ENCODE peak calls at places on chromosomes 4 and X, in eight cellular contexts. One of them, this sample, is unnamed.

GRCh38 chrX:72382199-72382590 is 76.5 kb upstream of the CITED1 start:
- DNase-seq in GM23248: no peak
- DNase-seq in heart left ventricle: no peak
- DNase-seq in left lung: no peak
- DNase-seq in cardiac muscle cell: peak; percentile 59
- DNase-seq in fibroblast of mammary gland: no peak
- DNase-seq in esophagus squamous epithelium: no peak
- DNase-seq in A549: no peak
- DNase-seq in this sample: no peak

GRCh38 chr4:87697272-87697671 is 47.2 kb downstream of the DMP1 start:
- DNase-seq in GM23248: no peak
- DNase-seq in heart left ventricle: no peak
- DNase-seq in left lung: no peak
- DNase-seq in cardiac muscle cell: no peak
- DNase-seq in fibroblast of mammary gland: no peak
- DNase-seq in esophagus squamous epithelium: no peak
- DNase-seq in A549: no peak
- DNase-seq in this sample: no peak

GRCh38 chrX:10444204-10444603 is 176.2 kb downstream of the MID1 start:
- DNase-seq in GM23248: no peak
- DNase-seq in heart left ventricle: no peak
- DNase-seq in left lung: no peak
- DNase-seq in cardiac muscle cell: no peak
- DNase-seq in fibroblast of mammary gland: peak; percentile 18
- DNase-seq in esophagus squamous epithelium: no peak
- DNase-seq in A549: no peak
- DNase-seq in this sample: no peak

GRCh38 chr4:145034727-145035211 is 63.2 kb downstream of the ANAPC10 start:
- DNase-seq in GM23248: peak; percentile 87
- DNase-seq in heart left ventricle: no peak
- DNase-seq in left lung: no peak
- DNase-seq in cardiac muscle cell: peak; percentile 63
- DNase-seq in fibroblast of mammary gland: peak; percentile 81
- DNase-seq in esophagus squamous epithelium: no peak
- DNase-seq in A549: no peak
- DNase-seq in this sample: no peak

GRCh38 chr4:14096406-14096965 is 469.0 kb upstream of the BOD1L1 start:
- DNase-seq in GM23248: peak; percentile 73
- DNase-seq in heart left ventricle: no peak
- DNase-seq in left lung: no peak
- DNase-seq in cardiac muscle cell: peak; percentile 53
- DNase-seq in fibroblast of mammary gland: peak; percentile 71
- DNase-seq in esophagus squamous epithelium: no peak
- DNase-seq in A549: no peak
- DNase-seq in this sample: no peak

GRCh38 chrX:9707306-9708015 is 58.2 kb downstream of the GPR143 start:
- DNase-seq in GM23248: peak; percentile 4
- DNase-seq in heart left ventricle: no peak
- DNase-seq in left lung: no peak
- DNase-seq in cardiac muscle cell: no peak
- DNase-seq in fibroblast of mammary gland: no peak
- DNase-seq in esophagus squamous epithelium: no peak
- DNase-seq in A549: no peak
- DNase-seq in this sample: peak; percentile 60

GRCh38 chrX:45422216-45422925 is 221.7 kb upstream of the DIPK2B start:
- DNase-seq in GM23248: peak; percentile 39
- DNase-seq in heart left ventricle: no peak
- DNase-seq in left lung: no peak
- DNase-seq in cardiac muscle cell: no peak
- DNase-seq in fibroblast of mammary gland: peak; percentile 45
- DNase-seq in esophagus squamous epithelium: no peak
- DNase-seq in A549: no peak
- DNase-seq in this sample: no peak

GRCh38 chr4:183588169-183588675 is 70.8 kb downstream of the RWDD4 start:
- DNase-seq in GM23248: peak; percentile 47
- DNase-seq in heart left ventricle: no peak
- DNase-seq in left lung: no peak
- DNase-seq in cardiac muscle cell: peak; percentile 21
- DNase-seq in fibroblast of mammary gland: peak; percentile 77
- DNase-seq in esophagus squamous epithelium: no peak
- DNase-seq in A549: no peak
- DNase-seq in this sample: no peak

GRCh38 chrX:39201305-39201990 is 400.2 kb downstream of the MID1IP1 start:
- DNase-seq in GM23248: peak; percentile 15
- DNase-seq in heart left ventricle: no peak
- DNase-seq in left lung: no peak
- DNase-seq in cardiac muscle cell: peak; percentile 2
- DNase-seq in fibroblast of mammary gland: no peak
- DNase-seq in esophagus squamous epithelium: no peak
- DNase-seq in A549: no peak
- DNase-seq in this sample: no peak

GRCh38 chrX:74434336-74434735 is 13.0 kb downstream of the SLC16A2 start:
- DNase-seq in GM23248: no peak
- DNase-seq in heart left ventricle: no peak
- DNase-seq in left lung: no peak
- DNase-seq in cardiac muscle cell: no peak
- DNase-seq in fibroblast of mammary gland: no peak
- DNase-seq in esophagus squamous epithelium: no peak
- DNase-seq in A549: no peak
- DNase-seq in this sample: no peak

GRCh38 chrX:13906103-13906502 is 89.2 kb upstream of the GPM6B start:
- DNase-seq in GM23248: no peak
- DNase-seq in heart left ventricle: no peak
- DNase-seq in left lung: no peak
- DNase-seq in cardiac muscle cell: peak; percentile 67
- DNase-seq in fibroblast of mammary gland: no peak
- DNase-seq in esophagus squamous epithelium: no peak
- DNase-seq in A549: no peak
- DNase-seq in this sample: no peak

GRCh38 chr4:60948008-60948407 is 252.1 kb upstream of the ADGRL3 start:
- DNase-seq in GM23248: no peak
- DNase-seq in heart left ventricle: no peak
- DNase-seq in left lung: no peak
- DNase-seq in cardiac muscle cell: no peak
- DNase-seq in fibroblast of mammary gland: no peak
- DNase-seq in esophagus squamous epithelium: no peak
- DNase-seq in A549: no peak
- DNase-seq in this sample: no peak

GRCh38 chr4:91325495-91325894 is 978.3 kb upstream of the GRID2 start:
- DNase-seq in GM23248: peak; percentile 3
- DNase-seq in heart left ventricle: no peak
- DNase-seq in left lung: no peak
- DNase-seq in cardiac muscle cell: peak; percentile 89
- DNase-seq in fibroblast of mammary gland: peak; percentile 5
- DNase-seq in esophagus squamous epithelium: no peak
- DNase-seq in A549: no peak
- DNase-seq in this sample: no peak

GRCh38 chr4:41991916-41992767 is 1.8 kb downstream of the SLC30A9 start:
- DNase-seq in GM23248: peak; percentile 56
- DNase-seq in heart left ventricle: no peak
- DNase-seq in left lung: no peak
- DNase-seq in cardiac muscle cell: peak; percentile 4
- DNase-seq in fibroblast of mammary gland: peak; percentile 37
- DNase-seq in esophagus squamous epithelium: no peak
- DNase-seq in A549: peak; percentile 5
- DNase-seq in this sample: no peak

GRCh38 chr4:84497220-84497834 is 1.8 kb downstream of the NKX6-1 start:
- DNase-seq in GM23248: peak; percentile 40
- DNase-seq in heart left ventricle: no peak
- DNase-seq in left lung: no peak
- DNase-seq in cardiac muscle cell: no peak
- DNase-seq in fibroblast of mammary gland: peak; percentile 37
- DNase-seq in esophagus squamous epithelium: no peak
- DNase-seq in A549: no peak
- DNase-seq in this sample: peak; percentile 79

GRCh38 chr4:132333723-132334045 is 815.4 kb upstream of the PCDH10 start:
- DNase-seq in GM23248: no peak
- DNase-seq in heart left ventricle: no peak
- DNase-seq in left lung: no peak
- DNase-seq in cardiac muscle cell: peak; percentile 56
- DNase-seq in fibroblast of mammary gland: peak; percentile 22
- DNase-seq in esophagus squamous epithelium: no peak
- DNase-seq in A549: no peak
- DNase-seq in this sample: no peak

GRCh38 chr4:139763668-139764067 is 98.0 kb downstream of the MGST2 start:
- DNase-seq in GM23248: no peak
- DNase-seq in heart left ventricle: no peak
- DNase-seq in left lung: peak; percentile 40
- DNase-seq in cardiac muscle cell: no peak
- DNase-seq in fibroblast of mammary gland: no peak
- DNase-seq in esophagus squamous epithelium: no peak
- DNase-seq in A549: no peak
- DNase-seq in this sample: no peak

GRCh38 chr4:41722171-41722570 is 26.4 kb downstream of the PHOX2B start:
- DNase-seq in GM23248: no peak
- DNase-seq in heart left ventricle: no peak
- DNase-seq in left lung: no peak
- DNase-seq in cardiac muscle cell: no peak
- DNase-seq in fibroblast of mammary gland: no peak
- DNase-seq in esophagus squamous epithelium: no peak
- DNase-seq in A549: no peak
- DNase-seq in this sample: no peak

DNA sequence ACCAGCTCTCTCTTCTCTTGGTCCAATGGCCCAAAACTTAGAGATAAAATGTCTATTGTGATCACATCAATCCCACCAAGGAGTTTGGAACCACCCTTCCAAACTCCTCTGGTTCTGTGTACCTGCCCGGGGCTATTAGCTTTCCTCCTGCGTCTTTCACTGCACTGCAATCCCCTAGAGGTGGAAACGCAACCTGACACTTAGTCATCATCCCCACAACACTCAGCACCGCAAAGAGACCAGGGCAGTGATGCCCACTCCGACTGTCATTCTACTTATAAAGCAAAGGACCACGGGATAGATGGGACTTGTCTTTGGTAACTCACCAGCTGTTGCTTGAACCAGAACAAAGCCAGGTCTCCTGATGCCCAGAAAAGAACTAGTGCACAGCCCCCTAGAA is 22.0 kb downstream of the AFAP1 start:
- DNase-seq in GM23248: no peak
- DNase-seq in heart left ventricle: no peak
- DNase-seq in left lung: no peak
- DNase-seq in cardiac muscle cell: no peak
- DNase-seq in fibroblast of mammary gland: no peak
- DNase-seq in esophagus squamous epithelium: no peak
- DNase-seq in A549: no peak
- DNase-seq in this sample: no peak
- H3K4me3 ChIP-seq in GM23248: no peak overlapping the region
- H3K4me3 ChIP-seq in heart left ventricle: no peak overlapping the region
- H3K4me3 ChIP-seq in left lung: no peak overlapping the region
- H3K4me3 ChIP-seq in cardiac muscle cell: no peak overlapping the region
- H3K4me3 ChIP-seq in fibroblast of mammary gland: no peak overlapping the region
- H3K4me3 ChIP-seq in esophagus squamous epithelium: no peak overlapping the region
- H3K4me3 ChIP-seq in A549: no peak overlapping the region
- H3K4me3 ChIP-seq in this sample: no peak overlapping the region

GRCh38 chr4:26788341-26788733 is 72.3 kb upstream of the STIM2 start:
- DNase-seq in GM23248: no peak
- DNase-seq in heart left ventricle: no peak
- DNase-seq in left lung: no peak
- DNase-seq in cardiac muscle cell: no peak
- DNase-seq in fibroblast of mammary gland: no peak
- DNase-seq in esophagus squamous epithelium: no peak
- DNase-seq in A549: no peak
- DNase-seq in this sample: no peak

GRCh38 chr4:26789208-26789607 is 71.4 kb upstream of the STIM2 start:
- DNase-seq in GM23248: no peak
- DNase-seq in heart left ventricle: no peak
- DNase-seq in left lung: no peak
- DNase-seq in cardiac muscle cell: no peak
- DNase-seq in fibroblast of mammary gland: peak; percentile 17
- DNase-seq in esophagus squamous epithelium: no peak
- DNase-seq in A549: no peak
- DNase-seq in this sample: no peak

GRCh38 chr4:26786916-26787315 is 73.7 kb upstream of the STIM2 start:
- DNase-seq in GM23248: no peak
- DNase-seq in heart left ventricle: no peak
- DNase-seq in left lung: no peak
- DNase-seq in cardiac muscle cell: no peak
- DNase-seq in fibroblast of mammary gland: no peak
- DNase-seq in esophagus squamous epithelium: no peak
- DNase-seq in A549: no peak
- DNase-seq in this sample: no peak

GRCh38 chr4:26785766-26786165 is 74.9 kb upstream of the STIM2 start:
- DNase-seq in GM23248: no peak
- DNase-seq in heart left ventricle: no peak
- DNase-seq in left lung: no peak
- DNase-seq in cardiac muscle cell: no peak
- DNase-seq in fibroblast of mammary gland: no peak
- DNase-seq in esophagus squamous epithelium: no peak
- DNase-seq in A549: no peak
- DNase-seq in this sample: no peak

GRCh38 chr4:26787461-26788340 is 72.9 kb upstream of the STIM2 start:
- DNase-seq in GM23248: peak; percentile 70
- DNase-seq in heart left ventricle: peak; percentile 67
- DNase-seq in left lung: no peak
- DNase-seq in cardiac muscle cell: peak; percentile 63
- DNase-seq in fibroblast of mammary gland: peak; percentile 84
- DNase-seq in esophagus squamous epithelium: no peak
- DNase-seq in A549: peak; percentile 28
- DNase-seq in this sample: peak; percentile 57
- H3K4me3 ChIP-seq in GM23248: no peak overlapping the region
- H3K4me3 ChIP-seq in heart left ventricle: no peak overlapping the region
- H3K4me3 ChIP-seq in left lung: no peak overlapping the region
- H3K4me3 ChIP-seq in cardiac muscle cell: no peak overlapping the region
- H3K4me3 ChIP-seq in fibroblast of mammary gland: no peak overlapping the region
- H3K4me3 ChIP-seq in esophagus squamous epithelium: no peak overlapping the region
- H3K4me3 ChIP-seq in A549: no peak overlapping the region
- H3K4me3 ChIP-seq in this sample: no peak overlapping the region

DNA sequence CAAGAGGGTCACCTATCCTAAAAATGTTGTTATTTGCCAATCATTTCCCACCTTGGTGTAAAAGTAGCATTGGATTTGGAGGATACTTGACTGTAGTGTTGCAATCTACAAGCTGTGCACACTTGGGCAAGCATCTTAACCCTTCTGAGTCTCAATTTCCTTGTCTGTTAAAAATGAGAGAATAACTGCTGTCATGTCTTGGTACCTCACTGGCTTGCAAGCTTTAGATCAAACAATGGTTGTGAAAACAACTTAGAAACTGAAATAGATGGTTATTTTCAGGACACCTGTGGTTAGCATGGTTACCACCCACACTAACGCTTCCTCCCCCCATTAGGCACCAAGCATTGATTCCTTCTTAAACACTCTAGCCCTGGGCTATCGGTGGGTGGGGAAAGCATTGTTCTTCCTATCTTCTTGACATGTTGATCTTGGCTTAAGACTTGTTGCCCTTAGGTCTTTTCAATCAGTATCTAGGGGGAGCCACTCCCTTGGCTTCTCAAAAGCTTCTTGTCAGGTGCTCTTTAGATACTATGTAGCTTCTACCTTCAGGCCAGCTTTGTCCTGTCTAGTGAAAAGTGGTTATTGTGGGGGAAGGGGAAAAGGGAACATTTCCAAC is 10.6 kb upstream of the AMOT start:
- DNase-seq in GM23248: no peak
- DNase-seq in heart left ventricle: no peak
- DNase-seq in left lung: no peak
- DNase-seq in cardiac muscle cell: no peak
- DNase-seq in fibroblast of mammary gland: no peak
- DNase-seq in esophagus squamous epithelium: no peak
- DNase-seq in A549: no peak
- DNase-seq in this sample: no peak
- H3K4me3 ChIP-seq in GM23248: no peak overlapping the region
- H3K4me3 ChIP-seq in heart left ventricle: no peak overlapping the region
- H3K4me3 ChIP-seq in left lung: no peak overlapping the region
- H3K4me3 ChIP-seq in cardiac muscle cell: no peak overlapping the region
- H3K4me3 ChIP-seq in fibroblast of mammary gland: no peak overlapping the region
- H3K4me3 ChIP-seq in esophagus squamous epithelium: no peak overlapping the region
- H3K4me3 ChIP-seq in A549: no peak overlapping the region
- H3K4me3 ChIP-seq in this sample: no peak overlapping the region

GRCh38 chr4:27084685-27085356 is 224.2 kb downstream of the STIM2 start:
- DNase-seq in GM23248: peak; percentile 26
- DNase-seq in heart left ventricle: peak; percentile 66
- DNase-seq in left lung: no peak
- DNase-seq in cardiac muscle cell: peak; percentile 21
- DNase-seq in fibroblast of mammary gland: peak; percentile 21
- DNase-seq in esophagus squamous epithelium: no peak
- DNase-seq in A549: peak; percentile 7
- DNase-seq in this sample: no peak
- H3K4me3 ChIP-seq in GM23248: peak overlapping the region; percentile 33
- H3K4me3 ChIP-seq in heart left ventricle: peak overlapping the region; percentile 43
- H3K4me3 ChIP-seq in left lung: no peak overlapping the region
- H3K4me3 ChIP-seq in cardiac muscle cell: peak overlapping the region; percentile 46
- H3K4me3 ChIP-seq in fibroblast of mammary gland: peak overlapping the region; percentile 5
- H3K4me3 ChIP-seq in esophagus squamous epithelium: peak overlapping the region; percentile 30
- H3K4me3 ChIP-seq in A549: peak overlapping the region; percentile 23
- H3K4me3 ChIP-seq in this sample: peak overlapping the region; percentile 30